ENCODE peak calls at places on chromosomes 1 and 21, in five cellular contexts. A is cardiac muscle cell, N is left lung, M is sigmoid colon, R is omental fat pad. F is an unnamed sample.

GRCh38 chr1:185404864-185405568 is 88.0 kb upstream of the IVNS1ABP start:
- DNase-seq in N (no peak), M (no peak), A (no peak), R (no peak), F (no peak)

GRCh38 chr1:199279872-199280649 is 641.2 kb downstream of the PTPRC start:
- DNase-seq in M (no peak), A (no peak), R (no peak), N (no peak), F (no peak)

GRCh38 chr1:96206451-96206850 is 515.1 kb upstream of the PTBP2 start:
- DNase-seq in M (no peak), A (no peak), R (no peak), N (no peak), F (no peak)

GRCh38 chr1:183034682-183035081 is 11.5 kb downstream of the LAMC1 start:
- DNase-seq in M (no peak), A (no peak), R (no peak), N (no peak), F (no peak)

GRCh38 chr1:2860476-2861142 is 59.1 kb upstream of the TTC34 start:
- DNase-seq in A (no peak), M (no peak), N (peak), R (no peak), F (no peak)

GRCh38 chr1:4118746-4119515 is 218.9 kb upstream of the C1orf174 start:
- DNase-seq in M (peak), R (no peak), A (no peak), N (no peak), F (no peak)

GRCh38 chr1:2545754-2546514 is 10.2 kb upstream of the TNFRSF14 start:
- DNase-seq in A (peak), N (peak), M (peak), R (peak), F (no peak)

GRCh38 chr1:7948950-7949349 is 8.3 kb upstream of the TNFRSF9 start:
- DNase-seq in M (no peak), A (no peak), N (no peak), R (no peak), F (no peak)

GRCh38 chr1:109783436-109783835 is 19.7 kb upstream of the EPS8L3 start:
- DNase-seq in A (peak), N (no peak), R (no peak), M (peak), F (no peak)

GRCh38 chr1:59427155-59427554 is 130.3 kb downstream of the FGGY start:
- DNase-seq in R (no peak), A (peak), N (no peak), M (no peak), F (no peak)

GRCh38 chr1:156584813-156585212 is 5.3 kb downstream of the TTC24 start:
- DNase-seq in A (peak), N (no peak), R (no peak), M (no peak), F (no peak)

GRCh38 chr1:58785424-58786058 is 1.7 kb upstream of the JUN start:
- DNase-seq in R (peak), A (peak), N (peak), M (peak), F (no peak)

GRCh38 chr21:46478910-46479309 is 20.2 kb downstream of the DIP2A start:
- DNase-seq in R (no peak), N (no peak), A (no peak), M (no peak), F (no peak)

GRCh38 chr1:67814121-67814772 is 19.0 kb downstream of the GNG12 start:
- DNase-seq in A (no peak), M (no peak), N (no peak), R (no peak), F (no peak)

GRCh38 chr1:202807926-202808757 is at the start of gene KDM5B:
- DNase-seq in A (peak), R (peak), N (peak), M (peak), F (peak)

GRCh38 chr1:183241446-183241845 is 55.4 kb downstream of the LAMC2 start:
- DNase-seq in A (no peak), M (no peak), N (no peak), R (no peak), F (peak)

GRCh38 chr1:47871799-47872353 is 125.3 kb downstream of the TRABD2B start:
- DNase-seq in M (no peak), N (no peak), A (peak), R (no peak), F (no peak)

GRCh38 chr1:219518168-219518905 is 94.6 kb downstream of the ZC3H11B start:
- DNase-seq in M (no peak), N (no peak), A (peak), R (no peak), F (peak)

GRCh38 chr1:29623501-29623900 is 387.2 kb downstream of the PTPRU start:
- DNase-seq in M (no peak), A (no peak), N (no peak), R (no peak), F (no peak)

GRCh38 chr1:41486053-41486891 is 1.8 kb upstream of the EDN2 start:
- DNase-seq in R (no peak), A (no peak), M (no peak), N (no peak), F (no peak)

GRCh38 chr1:172466795-172467407 is 23.0 kb upstream of the PIGC start:
- DNase-seq in A (no peak), R (no peak), M (no peak), N (no peak), F (no peak)

GRCh38 chr1:170032531-170033295 is 41.8 kb downstream of the KIFAP3 start:
- DNase-seq in A (no peak), N (no peak), M (no peak), R (no peak), F (no peak)

GRCh38 chr1:222769968-222770620 is 33.1 kb downstream of the FAM177B start:
- DNase-seq in A (no peak), M (no peak), N (no peak), R (no peak), F (no peak)

GRCh38 chr1:117615474-117615873 is 9.6 kb downstream of the TENT5C start:
- DNase-seq in M (no peak), N (no peak), R (no peak), A (no peak), F (no peak)

GRCh38 chr1:94801919-94802546 is 18.1 kb upstream of the SLC44A3 start:
- DNase-seq in M (peak), N (peak), A (peak), R (no peak), F (peak)

GRCh38 chr21:41875086-41875485 is 4.1 kb downstream of the PRDM15 start:
- DNase-seq in M (no peak), R (no peak), A (no peak), N (no peak), F (no peak)

GRCh38 chr21:45308211-45309068 is 20.7 kb upstream of the POFUT2 start:
- DNase-seq in M (peak), R (no peak), A (no peak), N (peak), F (no peak)

GRCh38 chr1:205856433-205856832 is 6.5 kb upstream of the PM20D1 start:
- DNase-seq in R (no peak), A (no peak), N (no peak), M (no peak), F (no peak)

GRCh38 chr1:12776801-12777557 is 3.4 kb downstream of the PRAMEF12 start:
- DNase-seq in R (no peak), A (no peak), M (no peak), N (no peak), F (no peak)

GRCh38 chr1:235998812-235999211 is 66.1 kb downstream of the NID1 start:
- DNase-seq in A (no peak), R (no peak), M (no peak), N (no peak), F (no peak)

GRCh38 chr1:203744008-203744972 is 20.7 kb upstream of the LAX1 start:
- DNase-seq in N (no peak), M (peak), A (no peak), R (no peak), F (peak)

GRCh38 chr1:3026581-3027511 is 5.6 kb downstream of the ACTRT2 start:
- DNase-seq in N (no peak), A (no peak), M (peak), R (no peak), F (no peak)

GRCh38 chr1:207404849-207405525 is 49.1 kb upstream of the CR2 start:
- DNase-seq in N (no peak), R (no peak), A (peak), M (no peak), F (peak)

GRCh38 chr1:22111620-22112019 is 31.3 kb downstream of the WNT4 start:
- DNase-seq in M (peak), A (no peak), R (no peak), N (no peak), F (no peak)

GRCh38 chr1:38009088-38009840 is 3.3 kb upstream of the UTP11 start:
- DNase-seq in R (no peak), N (peak), A (peak), M (peak), F (no peak)

GRCh38 chr1:228295201-228295600 is 87.4 kb downstream of the OBSCN start:
- DNase-seq in R (no peak), N (peak), M (no peak), A (no peak), F (no peak)

GRCh38 chr1:53643061-53643880 is 95.7 kb downstream of the GLIS1 start:
- DNase-seq in N (no peak), M (peak), A (no peak), R (peak), F (no peak)

GRCh38 chr1:244672961-244673695 is 20.2 kb downstream of the DESI2 start:
- DNase-seq in A (peak), M (no peak), R (no peak), N (no peak), F (peak)

GRCh38 chr1:181918893-181919728 is 142.4 kb downstream of the ZNF648 start:
- DNase-seq in N (no peak), R (no peak), A (no peak), M (no peak), F (no peak)

GRCh38 chr1:81802601-81803422 is 2.1 kb downstream of the ADGRL2 start:
- DNase-seq in N (peak), M (peak), A (peak), R (no peak), F (no peak)
- TF ChIP-seq CTCF in N (peak), M (peak), A (peak), R (no peak), F (peak)

GRCh38 chr1:15685820-15686219 is 1.7 kb downstream of the PLEKHM2 start:
- DNase-seq in R (no peak), M (no peak), A (no peak), N (no peak), F (no peak)

GRCh38 chr1:15684042-15684461 is at the start of gene PLEKHM2:
- DNase-seq in M (no peak), A (peak), N (peak), R (no peak), F (no peak)

GRCh38 chr1:15683411-15684039 is 595 bp upstream of the PLEKHM2 start:
- DNase-seq in N (no peak), A (no peak), M (no peak), R (no peak), F (no peak)

GRCh38 chr1:15682886-15683410 is 1.2 kb upstream of the PLEKHM2 start:
- DNase-seq in A (no peak), R (no peak), N (no peak), M (no peak), F (no peak)

DNA sequence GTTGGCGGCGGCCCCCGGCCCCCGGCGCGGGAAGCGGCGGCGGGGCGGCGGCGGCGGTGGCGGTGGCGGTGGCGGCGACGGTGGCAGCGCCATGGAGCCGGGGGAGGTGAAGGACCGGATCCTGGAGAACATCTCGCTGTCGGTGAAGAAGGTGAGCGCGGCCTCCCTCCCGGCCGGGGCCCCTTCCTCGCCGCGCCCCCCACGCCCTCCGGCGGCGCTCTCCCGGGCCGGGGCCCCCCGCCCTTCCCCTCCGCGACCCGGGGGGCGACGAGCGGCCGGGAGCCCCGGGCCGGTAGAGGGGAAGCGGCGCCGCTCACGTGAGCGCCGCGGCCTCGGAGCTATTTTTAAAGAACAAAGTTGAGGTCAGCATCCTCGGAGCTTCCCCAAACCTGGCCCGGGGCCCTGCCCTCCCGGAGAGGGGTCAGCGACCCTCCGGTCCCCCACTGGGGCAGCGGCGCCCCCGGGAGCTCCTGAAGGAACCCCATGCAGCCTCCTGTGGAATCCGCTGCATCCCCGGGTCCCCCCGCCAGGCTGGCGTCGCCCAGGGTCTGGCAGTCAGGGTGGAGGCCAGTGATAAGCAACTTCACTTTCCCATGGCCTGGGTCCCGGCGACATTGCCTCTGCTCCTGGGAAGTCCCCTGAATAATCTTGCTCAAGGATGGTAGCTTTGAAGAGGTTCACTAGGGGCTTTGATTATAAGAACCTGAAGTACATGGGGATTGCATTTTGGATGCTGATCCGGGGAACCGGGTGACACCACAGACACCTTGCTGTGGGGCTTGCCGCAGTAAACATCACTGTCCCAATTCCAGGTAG is 556 bp downstream of the PLEKHM2 start:
- DNase-seq in A (peak), R (no peak), N (peak), M (peak), F (no peak)
- TF ChIP-seq CTCF in A (no peak), R (no peak), N (peak), M (peak), F (no peak)

DNA sequence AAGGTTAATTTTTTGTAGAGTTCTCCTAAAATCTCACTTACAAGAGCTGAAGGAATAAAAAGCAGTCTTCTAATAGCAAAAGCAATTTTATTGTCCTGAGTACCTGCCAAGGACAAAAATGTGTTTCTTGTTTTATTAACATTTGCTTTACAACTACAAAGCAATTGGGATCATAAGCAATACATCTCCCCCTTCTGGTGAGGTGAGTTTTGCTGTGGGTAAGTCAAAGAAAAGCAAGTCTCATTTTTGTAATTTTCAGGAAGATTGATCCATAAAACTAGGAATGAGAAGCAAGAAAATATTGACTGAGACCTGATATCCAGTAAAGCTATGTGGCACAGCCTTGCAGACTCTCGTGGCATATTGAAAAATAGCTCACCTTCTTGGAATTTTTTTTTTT is 2162.7 kb downstream of the NCAM2 start:
- DNase-seq in R (no peak), A (no peak), N (no peak), M (no peak), F (no peak)
- TF ChIP-seq CTCF in R (no peak), A (no peak), N (no peak), M (no peak), F (no peak)

GRCh38 chr21:37059181-37059580 is 13.7 kb downstream of the PIGP start:
- DNase-seq in N (no peak), A (no peak), M (no peak), R (no peak), F (no peak)
- TF ChIP-seq CTCF in N (no peak), A (no peak), M (no peak), R (no peak), F (no peak)

GRCh38 chr21:18164933-18165332 is 79.7 kb upstream of the CHODL start:
- DNase-seq in N (no peak), M (no peak), R (no peak), A (no peak), F (no peak)
- TF ChIP-seq CTCF in N (no peak), M (no peak), R (no peak), A (no peak), F (no peak)

GRCh38 chr1:114764689-114765088 is 6.9 kb upstream of the CSDE1 start:
- DNase-seq in R (no peak), N (no peak), M (no peak), A (no peak), F (no peak)
- TF ChIP-seq CTCF in R (no peak), N (no peak), M (no peak), A (no peak), F (no peak)